ENCODE peak calls at places on chromosomes 2 and 18, in eight cellular contexts. Q, W, Z, D, N, I, K and C are unnamed samples.

GRCh38 chr18:70333316-70333715 is 44.5 kb downstream of the SOCS6 start:
- DNase-seq in Q (no peak), W (no peak), Z (no peak), D (no peak), N (no peak), I (no peak), K (no peak), C (no peak)

GRCh38 chr18:23718243-23718720 is 29.0 kb downstream of the LAMA3 start:
- DNase-seq in Q (no peak), W (no peak), Z (peak), D (no peak), N (no peak), I (no peak), K (no peak), C (no peak)

GRCh38 chr18:79630266-79631095 is 49.1 kb upstream of the CTDP1 start:
- DNase-seq in Q (no peak), W (no peak), Z (peak), D (peak), N (no peak), I (no peak), K (no peak), C (no peak)

GRCh38 chr2:136135924-136136906 is 18.3 kb upstream of the CXCR4 start:
- DNase-seq in Q (no peak), W (no peak), Z (no peak), D (no peak), N (peak), I (no peak), K (no peak), C (no peak)

GRCh38 chr2:238884812-238885408 is 37.0 kb downstream of the TWIST2 start:
- DNase-seq in Q (no peak), W (no peak), Z (no peak), D (no peak), N (no peak), I (no peak), K (no peak), C (no peak)

GRCh38 chr2:119523959-119524694 is at the start of gene SCTR:
- DNase-seq in Q (no peak), W (peak), Z (no peak), D (no peak), N (no peak), I (no peak), K (no peak), C (no peak)

GRCh38 chr2:226771067-226771466 is 28.6 kb downstream of the IRS1 start:
- DNase-seq in Q (no peak), W (no peak), Z (no peak), D (no peak), N (no peak), I (no peak), K (no peak), C (no peak)

GRCh38 chr2:159963700-159964099 is 98.7 kb downstream of the PLA2R1 start:
- DNase-seq in Q (no peak), W (no peak), Z (no peak), D (no peak), N (no peak), I (no peak), K (no peak), C (no peak)